ENCODE peak calls at places on chromosomes 16 and 17, in four cellular contexts. One of them, this sample, is unnamed.

GRCh38 chr16:88468289-88469129 is 15.4 kb downstream of the ZFPM1 start:
- DNase-seq in WTC11: peak
- DNase-seq in K562: peak
- DNase-seq in HEK293T: peak
- DNase-seq in this sample: peak

GRCh38 chr17:77110006-77110374 is 30.8 kb upstream of the SEC14L1 start:
- DNase-seq in WTC11: no peak
- DNase-seq in K562: no peak
- DNase-seq in HEK293T: no peak
- DNase-seq in this sample: no peak

GRCh38 chr17:5780476-5780875 is 196.2 kb upstream of the NLRP1 start:
- DNase-seq in WTC11: no peak
- DNase-seq in K562: peak
- DNase-seq in HEK293T: no peak
- DNase-seq in this sample: no peak

GRCh38 chr16:47073223-47074155 is 70.3 kb downstream of the NETO2 start:
- DNase-seq in WTC11: no peak
- DNase-seq in K562: no peak
- DNase-seq in HEK293T: no peak
- DNase-seq in this sample: no peak

GRCh38 chr16:81630632-81631026 is 148.5 kb upstream of the PLCG2 start:
- DNase-seq in WTC11: no peak
- DNase-seq in K562: no peak
- DNase-seq in HEK293T: no peak
- DNase-seq in this sample: no peak

GRCh38 chr17:16258916-16259315 is 41.9 kb downstream of the PIGL start:
- DNase-seq in WTC11: no peak
- DNase-seq in K562: no peak
- DNase-seq in HEK293T: no peak
- DNase-seq in this sample: no peak

GRCh38 chr17:28916302-28916934 is 13.5 kb upstream of the DHRS13 start:
- DNase-seq in WTC11: peak
- DNase-seq in K562: peak
- DNase-seq in HEK293T: no peak
- DNase-seq in this sample: peak

GRCh38 chr16:4982056-4982867 is 24.1 kb downstream of the SEC14L5 start:
- DNase-seq in WTC11: no peak
- DNase-seq in K562: no peak
- DNase-seq in HEK293T: no peak
- DNase-seq in this sample: no peak

GRCh38 chr17:42509916-42510315 is 26.1 kb upstream of the NAGLU start:
- DNase-seq in WTC11: no peak
- DNase-seq in K562: no peak
- DNase-seq in HEK293T: no peak
- DNase-seq in this sample: no peak

GRCh38 chr17:76414334-76415295 is 30.2 kb downstream of the SPHK1 start:
- DNase-seq in WTC11: no peak
- DNase-seq in K562: peak
- DNase-seq in HEK293T: peak
- DNase-seq in this sample: no peak

GRCh38 chr16:50442221-50442620 is 73.4 kb upstream of the BRD7 start:
- DNase-seq in WTC11: no peak
- DNase-seq in K562: no peak
- DNase-seq in HEK293T: no peak
- DNase-seq in this sample: no peak

GRCh38 chr16:4115941-4116327 is 308 bp downstream of the ADCY9 start:
- DNase-seq in WTC11: no peak
- DNase-seq in K562: no peak
- DNase-seq in HEK293T: no peak
- DNase-seq in this sample: no peak

GRCh38 chr17:32345953-32346600 is 3.9 kb upstream of the ZNF207 start:
- DNase-seq in WTC11: no peak
- DNase-seq in K562: no peak
- DNase-seq in HEK293T: no peak
- DNase-seq in this sample: no peak

GRCh38 chr17:73800893-73801292 is 156.6 kb upstream of the SDK2 start:
- DNase-seq in WTC11: no peak
- DNase-seq in K562: no peak
- DNase-seq in HEK293T: no peak
- DNase-seq in this sample: no peak

GRCh38 chr16:76483510-76483909 is 206.3 kb downstream of the CNTNAP4 start:
- DNase-seq in WTC11: no peak
- DNase-seq in K562: no peak
- DNase-seq in HEK293T: no peak
- DNase-seq in this sample: no peak

GRCh38 chr16:19912445-19913305 is 28.0 kb upstream of the GPRC5B start:
- DNase-seq in WTC11: no peak
- DNase-seq in K562: no peak
- DNase-seq in HEK293T: no peak
- DNase-seq in this sample: no peak

GRCh38 chr17:6675426-6675825 is 23.9 kb downstream of the C17orf100 start:
- DNase-seq in WTC11: no peak
- DNase-seq in K562: no peak
- DNase-seq in HEK293T: no peak
- DNase-seq in this sample: no peak

GRCh38 chr16:1078579-1079021 is 6.1 kb downstream of the SSTR5 start:
- DNase-seq in WTC11: no peak
- DNase-seq in K562: no peak
- DNase-seq in HEK293T: no peak
- DNase-seq in this sample: peak

GRCh38 chr17:16171613-16172012 is 43.7 kb downstream of the NCOR1 start:
- DNase-seq in WTC11: no peak
- DNase-seq in K562: no peak
- DNase-seq in HEK293T: no peak
- DNase-seq in this sample: peak

GRCh38 chr16:50246299-50247122 is 19.8 kb upstream of the ADCY7 start:
- DNase-seq in WTC11: peak
- DNase-seq in K562: no peak
- DNase-seq in HEK293T: peak
- DNase-seq in this sample: no peak

GRCh38 chr16:81041696-81042095 is 6.1 kb downstream of the ATMIN start:
- DNase-seq in WTC11: no peak
- DNase-seq in K562: no peak
- DNase-seq in HEK293T: no peak
- DNase-seq in this sample: no peak

GRCh38 chr16:89275837-89276720 is 58.6 kb downstream of the ZNF778 start:
- DNase-seq in WTC11: no peak
- DNase-seq in K562: no peak
- DNase-seq in HEK293T: no peak
- DNase-seq in this sample: no peak

GRCh38 chr16:1830213-1830612 is 3.2 kb downstream of the FAHD1 start:
- DNase-seq in WTC11: no peak
- DNase-seq in K562: no peak
- DNase-seq in HEK293T: no peak
- DNase-seq in this sample: peak

GRCh38 chr17:37764383-37764782 is 19.5 kb upstream of the HNF1B start:
- DNase-seq in WTC11: no peak
- DNase-seq in K562: no peak
- DNase-seq in HEK293T: no peak
- DNase-seq in this sample: no peak

GRCh38 chr17:63963123-63963522 is 9.6 kb downstream of the SCN4A start:
- DNase-seq in WTC11: no peak
- DNase-seq in K562: no peak
- DNase-seq in HEK293T: no peak
- DNase-seq in this sample: no peak

GRCh38 chr17:34580685-34581445 is 1.5 kb downstream of the TMEM132E start:
- DNase-seq in WTC11: peak
- DNase-seq in K562: peak
- DNase-seq in HEK293T: peak
- DNase-seq in this sample: no peak

GRCh38 chr16:27217256-27217655 is 13.9 kb downstream of the KDM8 start:
- DNase-seq in WTC11: peak
- DNase-seq in K562: peak
- DNase-seq in HEK293T: peak
- DNase-seq in this sample: no peak
- TF ChIP-seq ELF4 in WTC11: no peak
- TF ChIP-seq ELF4 in K562: no peak
- TF ChIP-seq ELF4 in HEK293T: no peak
- TF ChIP-seq ELF4 in this sample: no peak

GRCh38 chr16:65120811-65121721 is 797 bp downstream of the CDH11 start:
- DNase-seq in WTC11: peak
- DNase-seq in K562: no peak
- DNase-seq in HEK293T: no peak
- DNase-seq in this sample: no peak

GRCh38 chr16:65117701-65118448 is 4.0 kb downstream of the CDH11 start:
- DNase-seq in WTC11: peak
- DNase-seq in K562: peak
- DNase-seq in HEK293T: peak
- DNase-seq in this sample: peak

GRCh38 chr16:65121870-65122723 is at the start of gene CDH11:
- DNase-seq in WTC11: peak
- DNase-seq in K562: no peak
- DNase-seq in HEK293T: no peak
- DNase-seq in this sample: no peak

GRCh38 chr16:65118866-65119265 is 3.0 kb downstream of the CDH11 start:
- DNase-seq in WTC11: no peak
- DNase-seq in K562: no peak
- DNase-seq in HEK293T: no peak
- DNase-seq in this sample: no peak

DNA sequence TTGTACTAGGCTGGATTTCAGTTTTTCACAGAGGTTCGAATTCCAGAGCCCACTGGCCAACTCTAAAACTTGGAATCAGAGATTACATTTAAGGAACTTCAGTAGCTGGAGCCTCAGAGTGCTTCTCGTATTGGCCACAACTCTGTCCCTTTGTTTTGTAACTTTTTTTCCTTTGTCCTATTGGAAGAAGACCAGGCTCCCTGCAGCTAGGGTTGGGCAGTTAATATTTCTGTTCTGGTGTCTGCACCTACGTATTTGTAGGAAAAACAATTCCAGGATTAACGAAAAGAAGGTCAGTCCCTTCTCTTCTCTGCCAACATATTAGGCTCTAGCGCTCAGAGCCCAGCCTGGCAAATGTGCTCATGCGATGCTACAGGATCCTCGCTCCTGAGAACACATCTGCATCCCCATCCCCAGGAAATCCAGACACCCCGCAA is 1.9 kb downstream of the CDH11 start:
- DNase-seq in WTC11: no peak
- DNase-seq in K562: no peak
- DNase-seq in HEK293T: no peak
- DNase-seq in this sample: no peak
- TF ChIP-seq ELF4 in WTC11: no peak
- TF ChIP-seq ELF4 in K562: no peak
- TF ChIP-seq ELF4 in HEK293T: no peak
- TF ChIP-seq ELF4 in this sample: no peak

DNA sequence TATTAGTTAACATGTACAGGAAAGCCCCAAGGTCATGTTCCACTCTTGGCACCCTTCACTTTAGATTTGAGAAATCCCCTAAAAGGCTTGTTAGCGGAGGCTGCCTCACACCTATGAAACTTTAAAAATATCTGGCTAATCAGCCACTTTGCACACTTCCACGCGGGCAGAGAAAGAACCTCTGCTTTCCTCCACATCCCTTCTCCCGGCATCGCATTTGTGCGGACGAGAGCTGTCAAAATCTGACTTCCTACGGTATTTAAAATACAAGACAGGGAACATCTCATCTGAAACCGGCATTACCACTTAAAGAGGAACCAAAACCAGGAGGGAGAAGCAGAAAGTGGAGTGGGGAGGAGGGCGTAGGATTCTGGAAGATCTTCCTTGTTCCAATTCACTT is 422.3 kb downstream of the TMEM114 start:
- DNase-seq in WTC11: no peak
- DNase-seq in K562: no peak
- DNase-seq in HEK293T: no peak
- DNase-seq in this sample: no peak
- TF ChIP-seq ELF4 in WTC11: no peak
- TF ChIP-seq ELF4 in K562: no peak
- TF ChIP-seq ELF4 in HEK293T: no peak
- TF ChIP-seq ELF4 in this sample: no peak

DNA sequence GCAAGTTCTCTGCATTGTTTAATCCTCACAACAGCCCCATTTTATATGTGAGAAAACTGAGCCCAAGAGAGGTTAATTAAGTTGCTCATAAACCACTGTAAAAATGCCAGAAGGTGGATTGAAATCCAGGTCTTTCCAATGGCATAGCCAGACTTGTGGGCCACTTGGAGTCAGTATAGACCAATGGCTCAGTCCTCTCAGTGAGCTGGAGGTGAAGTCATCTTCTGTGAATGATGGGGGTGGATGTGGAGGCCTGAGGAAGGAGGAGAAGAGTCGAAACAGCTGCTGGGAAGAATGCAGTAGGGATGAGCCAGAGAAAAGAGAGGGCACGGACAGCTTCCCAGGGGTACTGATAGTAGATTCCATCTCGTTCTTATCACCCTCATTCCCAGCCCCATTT is 213.4 kb downstream of the SOX9 start:
- DNase-seq in WTC11: no peak
- DNase-seq in K562: no peak
- DNase-seq in HEK293T: no peak
- DNase-seq in this sample: no peak
- TF ChIP-seq ELF4 in WTC11: no peak
- TF ChIP-seq ELF4 in K562: no peak
- TF ChIP-seq ELF4 in HEK293T: no peak
- TF ChIP-seq ELF4 in this sample: no peak

GRCh38 chr16:48250520-48251278 is 3.4 kb upstream of the ABCC11 start:
- DNase-seq in WTC11: no peak
- DNase-seq in K562: no peak
- DNase-seq in HEK293T: no peak
- DNase-seq in this sample: no peak

GRCh38 chr16:48246066-48246465 is 1.3 kb downstream of the ABCC11 start:
- DNase-seq in WTC11: no peak
- DNase-seq in K562: no peak
- DNase-seq in HEK293T: no peak
- DNase-seq in this sample: no peak

GRCh38 chr16:48244080-48244862 is at the start of gene LONP2:
- DNase-seq in WTC11: peak
- DNase-seq in K562: peak
- DNase-seq in HEK293T: peak
- DNase-seq in this sample: peak

GRCh38 chr16:48244863-48245195 is 729 bp downstream of the LONP2 start:
- DNase-seq in WTC11: no peak
- DNase-seq in K562: no peak
- DNase-seq in HEK293T: no peak
- DNase-seq in this sample: no peak

GRCh38 chr16:48247311-48247710 is at the start of gene ABCC11:
- DNase-seq in WTC11: no peak
- DNase-seq in K562: no peak
- DNase-seq in HEK293T: no peak
- DNase-seq in this sample: no peak
- TF ChIP-seq ELF4 in WTC11: no peak
- TF ChIP-seq ELF4 in K562: no peak
- TF ChIP-seq ELF4 in HEK293T: no peak
- TF ChIP-seq ELF4 in this sample: no peak

This sample was measured in HepG2.